ENCODE peak calls at places on chromosomes 5 and 9, in eight cellular contexts. T is mesenchymal stem cell, J is lower lobe of right lung, I is SJSA1, F is neural crest cell, B is NCI-H446 treated with DMSO at 0.1 percent for 48 hours, A is HuH-7, R is left kidney. D is an unnamed sample.

GRCh38 chr9:33222031-33222430 is 17.9 kb upstream of the SPINK4 start:
- DNase-seq in T (no peak), J (no peak), I (no peak), F (no peak), B (no peak), A (no peak), R (no peak), D (no peak)

GRCh38 chr9:82117025-82117424 is 128.5 kb downstream of the SPATA31D1 start:
- DNase-seq in T (no peak), J (no peak), I (no peak), F (no peak), B (no peak), A (no peak), R (peak), D (no peak)

GRCh38 chr5:51383494-51384081 is 340 bp downstream of the ISL1 start:
- DNase-seq in T (peak), J (no peak), I (no peak), F (no peak), B (no peak), A (no peak), R (no peak), D (no peak)

GRCh38 chr5:159855476-159856157 is 60.7 kb upstream of the ADRA1B start:
- DNase-seq in T (no peak), J (no peak), I (no peak), F (no peak), B (peak), A (no peak), R (no peak), D (no peak)

GRCh38 chr9:126430124-126430523 is 103.5 kb downstream of the MVB12B start:
- DNase-seq in T (no peak), J (no peak), I (no peak), F (no peak), B (no peak), A (no peak), R (no peak), D (no peak)

GRCh38 chr5:612498-613424 is 621 bp downstream of the CEP72 start:
- DNase-seq in T (peak), J (no peak), I (peak), F (no peak), B (peak), A (no peak), R (peak), D (peak)

GRCh38 chr5:108686676-108687075 is 61.0 kb upstream of the FER start:
- DNase-seq in T (no peak), J (no peak), I (no peak), F (no peak), B (no peak), A (no peak), R (no peak), D (no peak)

GRCh38 chr9:90803860-90804593 is 2.4 kb downstream of the SYK start:
- DNase-seq in T (peak), J (no peak), I (no peak), F (no peak), B (no peak), A (no peak), R (peak), D (no peak)

GRCh38 chr5:16467363-16468219 is 2.0 kb upstream of the ZNF622 start:
- DNase-seq in T (peak), J (no peak), I (peak), F (no peak), B (no peak), A (no peak), R (no peak), D (no peak)

GRCh38 chr9:78567693-78568092 is 270.8 kb downstream of the PSAT1 start:
- DNase-seq in T (no peak), J (no peak), I (no peak), F (no peak), B (no peak), A (no peak), R (no peak), D (no peak)

GRCh38 chr9:121613009-121613766 is 38.2 kb upstream of the DAB2IP start:
- DNase-seq in T (peak), J (no peak), I (no peak), F (no peak), B (no peak), A (no peak), R (peak), D (no peak)

GRCh38 chr9:16337322-16338029 is 533.0 kb downstream of the BNC2 start:
- DNase-seq in T (peak), J (no peak), I (peak), F (no peak), B (no peak), A (no peak), R (no peak), D (no peak)

GRCh38 chr9:113541019-113541900 is 77.7 kb downstream of the RGS3 start:
- DNase-seq in T (peak), J (no peak), I (peak), F (peak), B (no peak), A (no peak), R (peak), D (peak)

GRCh38 chr9:130301483-130302286 is 36.1 kb downstream of the HMCN2 start:
- DNase-seq in T (no peak), J (no peak), I (no peak), F (no peak), B (no peak), A (no peak), R (no peak), D (no peak)

GRCh38 chr9:72352911-72353388 is 12.1 kb downstream of the ZFAND5 start:
- DNase-seq in T (peak), J (no peak), I (no peak), F (no peak), B (no peak), A (no peak), R (no peak), D (no peak)

GRCh38 chr5:172885594-172886340 is 51.7 kb downstream of the ERGIC1 start:
- DNase-seq in T (no peak), J (peak), I (no peak), F (no peak), B (no peak), A (no peak), R (no peak), D (no peak)

GRCh38 chr9:20618361-20618799 is 3.9 kb downstream of the MLLT3 start:
- DNase-seq in T (peak), J (no peak), I (peak), F (no peak), B (peak), A (no peak), R (peak), D (no peak)

GRCh38 chr9:108609227-108609894 is 246.4 kb downstream of the ACTL7B start:
- DNase-seq in T (peak), J (no peak), I (no peak), F (no peak), B (peak), A (no peak), R (no peak), D (no peak)

GRCh38 chr5:2094616-2094995 is 211.9 kb upstream of the IRX4 start:
- DNase-seq in T (no peak), J (no peak), I (no peak), F (no peak), B (no peak), A (no peak), R (no peak), D (no peak)

GRCh38 chr9:134650431-134651190 is 9.0 kb downstream of the COL5A1 start:
- DNase-seq in T (no peak), J (no peak), I (no peak), F (no peak), B (no peak), A (no peak), R (no peak), D (no peak)

GRCh38 chr5:179393078-179393477 is 47.8 kb upstream of the ADAMTS2 start:
- DNase-seq in T (peak), J (no peak), I (peak), F (no peak), B (no peak), A (no peak), R (no peak), D (no peak)